ENCODE peak calls at places on chromosomes 7 and 10, in seven cellular contexts. One of them, this sample, is unnamed. For H3K4me1, the result is how much of the 10 kb centered on the place peaks cover.

GRCh38 chr7:18361756-18362155 is 133.8 kb upstream of the HDAC9 start:
- DNase-seq in A673: peak
- DNase-seq in fibroblast of lung: peak
- DNase-seq in IMR-90: no peak
- DNase-seq in HepG2: no peak
- DNase-seq in A549: no peak
- DNase-seq in PC-9: no peak
- DNase-seq in this sample: peak

GRCh38 chr7:149690688-149691446 is 82.5 kb downstream of the ZNF467 start:
- DNase-seq in A673: peak
- DNase-seq in A549: peak
- DNase-seq in fibroblast of lung: peak
- DNase-seq in IMR-90: peak
- DNase-seq in HepG2: peak
- DNase-seq in PC-9: peak
- DNase-seq in this sample: peak

GRCh38 chr10:102616071-102616770 is 28.1 kb upstream of the TRIM8 start:
- DNase-seq in A673: no peak
- DNase-seq in PC-9: no peak
- DNase-seq in A549: no peak
- DNase-seq in fibroblast of lung: peak
- DNase-seq in IMR-90: no peak
- DNase-seq in HepG2: no peak
- DNase-seq in this sample: no peak

GRCh38 chr10:404991-405390 is 269.7 kb downstream of the ZMYND11 start:
- DNase-seq in A673: no peak
- DNase-seq in fibroblast of lung: no peak
- DNase-seq in IMR-90: peak
- DNase-seq in PC-9: no peak
- DNase-seq in HepG2: no peak
- DNase-seq in A549: no peak
- DNase-seq in this sample: no peak

GRCh38 chr10:89213191-89213808 is 6.2 kb upstream of the CH25H start:
- DNase-seq in HepG2: peak
- DNase-seq in A549: peak
- DNase-seq in PC-9: no peak
- DNase-seq in fibroblast of lung: peak
- DNase-seq in A673: peak
- DNase-seq in IMR-90: peak
- DNase-seq in this sample: no peak

GRCh38 chr7:128836729-128837348 is 6.6 kb downstream of the FLNC start:
- DNase-seq in PC-9: no peak
- DNase-seq in fibroblast of lung: no peak
- DNase-seq in A673: no peak
- DNase-seq in IMR-90: no peak
- DNase-seq in HepG2: no peak
- DNase-seq in A549: no peak
- DNase-seq in this sample: no peak

GRCh38 chr7:139181404-139181803 is 49.6 kb upstream of the UBN2 start:
- DNase-seq in fibroblast of lung: no peak
- DNase-seq in HepG2: no peak
- DNase-seq in A549: no peak
- DNase-seq in PC-9: no peak
- DNase-seq in A673: peak
- DNase-seq in IMR-90: peak
- DNase-seq in this sample: no peak

GRCh38 chr10:73991846-73992245 is 6.1 kb upstream of the VCL start:
- DNase-seq in PC-9: no peak
- DNase-seq in A549: no peak
- DNase-seq in A673: no peak
- DNase-seq in fibroblast of lung: no peak
- DNase-seq in IMR-90: no peak
- DNase-seq in HepG2: no peak
- DNase-seq in this sample: no peak

GRCh38 chr7:44286182-44286617 is 39.2 kb downstream of the CAMK2B start:
- DNase-seq in A549: no peak
- DNase-seq in A673: no peak
- DNase-seq in fibroblast of lung: no peak
- DNase-seq in PC-9: no peak
- DNase-seq in HepG2: no peak
- DNase-seq in IMR-90: no peak
- DNase-seq in this sample: peak

GRCh38 chr7:127907638-127908040 is 123.6 kb downstream of the LRRC4 start:
- DNase-seq in fibroblast of lung: peak
- DNase-seq in A549: no peak
- DNase-seq in A673: no peak
- DNase-seq in HepG2: peak
- DNase-seq in IMR-90: peak
- DNase-seq in PC-9: no peak
- DNase-seq in this sample: no peak

GRCh38 chr7:81457858-81458522 is 311.9 kb downstream of the HGF start:
- DNase-seq in A549: peak
- DNase-seq in fibroblast of lung: peak
- DNase-seq in PC-9: peak
- DNase-seq in HepG2: no peak
- DNase-seq in A673: peak
- DNase-seq in IMR-90: peak
- DNase-seq in this sample: no peak

GRCh38 chr7:102833343-102833742 is 79.5 kb upstream of the LRRC17 start:
- DNase-seq in A673: no peak
- DNase-seq in A549: no peak
- DNase-seq in PC-9: no peak
- DNase-seq in fibroblast of lung: no peak
- DNase-seq in HepG2: no peak
- DNase-seq in IMR-90: no peak
- DNase-seq in this sample: no peak

GRCh38 chr7:47379629-47380324 is 202.1 kb downstream of the TNS3 start:
- DNase-seq in HepG2: no peak
- DNase-seq in PC-9: no peak
- DNase-seq in IMR-90: peak
- DNase-seq in A549: no peak
- DNase-seq in fibroblast of lung: peak
- DNase-seq in A673: no peak
- DNase-seq in this sample: peak

GRCh38 chr7:38978474-38978873 is 765 bp downstream of the POU6F2 start:
- DNase-seq in fibroblast of lung: no peak
- DNase-seq in PC-9: no peak
- DNase-seq in IMR-90: no peak
- DNase-seq in A673: no peak
- DNase-seq in HepG2: no peak
- DNase-seq in A549: no peak
- DNase-seq in this sample: no peak

GRCh38 chr10:107865691-107866090 is 701.2 kb upstream of the SORCS1 start:
- DNase-seq in IMR-90: no peak
- DNase-seq in fibroblast of lung: no peak
- DNase-seq in A673: peak
- DNase-seq in A549: no peak
- DNase-seq in HepG2: no peak
- DNase-seq in PC-9: no peak
- DNase-seq in this sample: no peak

GRCh38 chr10:71211053-71211452 is 1.3 kb upstream of the UNC5B start:
- DNase-seq in PC-9: no peak
- DNase-seq in fibroblast of lung: no peak
- DNase-seq in IMR-90: no peak
- DNase-seq in A673: no peak
- DNase-seq in A549: no peak
- DNase-seq in HepG2: no peak
- DNase-seq in this sample: no peak

GRCh38 chr7:19079066-19079465 is 38.4 kb downstream of the TWIST1 start:
- DNase-seq in A549: no peak
- DNase-seq in HepG2: no peak
- DNase-seq in A673: no peak
- DNase-seq in PC-9: peak
- DNase-seq in IMR-90: peak
- DNase-seq in fibroblast of lung: peak
- DNase-seq in this sample: no peak

GRCh38 chr7:151342102-151342646 is 562 bp downstream of the NUB1 start:
- DNase-seq in A549: no peak
- DNase-seq in PC-9: no peak
- DNase-seq in fibroblast of lung: peak
- DNase-seq in IMR-90: no peak
- DNase-seq in A673: no peak
- DNase-seq in HepG2: no peak
- DNase-seq in this sample: no peak

GRCh38 chr10:31927597-31928530 is 767 bp downstream of the ARHGAP12 start:
- DNase-seq in PC-9: peak
- DNase-seq in fibroblast of lung: peak
- DNase-seq in HepG2: peak
- DNase-seq in A549: peak
- DNase-seq in IMR-90: peak
- DNase-seq in A673: peak
- DNase-seq in this sample: peak

GRCh38 chr10:86648706-86649426 is 5.5 kb upstream of the OPN4 start:
- DNase-seq in A549: peak
- DNase-seq in A673: peak
- DNase-seq in fibroblast of lung: peak
- DNase-seq in IMR-90: peak
- DNase-seq in HepG2: no peak
- DNase-seq in PC-9: peak
- DNase-seq in this sample: peak

GRCh38 chr7:129784783-129785456 is 167.8 kb downstream of the UBE2H start:
- DNase-seq in IMR-90: no peak
- DNase-seq in PC-9: peak
- DNase-seq in HepG2: no peak
- DNase-seq in A549: no peak
- DNase-seq in fibroblast of lung: no peak
- DNase-seq in A673: no peak
- DNase-seq in this sample: no peak

GRCh38 chr7:135178364-135178763 is 7.9 kb upstream of the CYREN start:
- DNase-seq in IMR-90: no peak
- DNase-seq in A673: no peak
- DNase-seq in A549: no peak
- DNase-seq in fibroblast of lung: no peak
- DNase-seq in HepG2: no peak
- DNase-seq in PC-9: peak
- DNase-seq in this sample: no peak

GRCh38 chr7:130063036-130063435 is 7.3 kb upstream of the KLHDC10 start:
- DNase-seq in IMR-90: peak
- DNase-seq in PC-9: no peak
- DNase-seq in HepG2: peak
- DNase-seq in fibroblast of lung: peak
- DNase-seq in A549: no peak
- DNase-seq in A673: peak
- DNase-seq in this sample: no peak

GRCh38 chr10:132170561-132171361 is 16.0 kb upstream of the DPYSL4 start:
- DNase-seq in PC-9: no peak
- DNase-seq in HepG2: no peak
- DNase-seq in IMR-90: no peak
- DNase-seq in A549: no peak
- DNase-seq in A673: no peak
- DNase-seq in fibroblast of lung: no peak
- DNase-seq in this sample: no peak

GRCh38 chr10:61943699-61944444 is 42.4 kb downstream of the ARID5B start:
- DNase-seq in HepG2: no peak
- DNase-seq in IMR-90: peak
- DNase-seq in A549: no peak
- DNase-seq in fibroblast of lung: peak
- DNase-seq in PC-9: peak
- DNase-seq in A673: peak
- DNase-seq in this sample: no peak
- H3K27ac ChIP-seq in HepG2: no peak
- H3K27ac ChIP-seq in IMR-90: peak
- H3K27ac ChIP-seq in A549: no peak
- H3K27ac ChIP-seq in fibroblast of lung: peak
- H3K27ac ChIP-seq in PC-9: peak
- H3K27ac ChIP-seq in A673: peak
- H3K27ac ChIP-seq in this sample: peak

GRCh38 chr7:50409856-50410468 is 40.2 kb downstream of the FIGNL1 start:
- DNase-seq in HepG2: no peak
- DNase-seq in fibroblast of lung: no peak
- DNase-seq in A549: no peak
- DNase-seq in IMR-90: no peak
- DNase-seq in A673: no peak
- DNase-seq in PC-9: no peak
- DNase-seq in this sample: no peak
- H3K4me1 ChIP-seq in HepG2: under half
- H3K4me1 ChIP-seq in fibroblast of lung: under half
- H3K4me1 ChIP-seq in A549: under half
- H3K4me1 ChIP-seq in IMR-90: under half
- H3K4me1 ChIP-seq in A673: under half
- H3K4me1 ChIP-seq in PC-9: under half
- H3K4me1 ChIP-seq in this sample: under half

DNA sequence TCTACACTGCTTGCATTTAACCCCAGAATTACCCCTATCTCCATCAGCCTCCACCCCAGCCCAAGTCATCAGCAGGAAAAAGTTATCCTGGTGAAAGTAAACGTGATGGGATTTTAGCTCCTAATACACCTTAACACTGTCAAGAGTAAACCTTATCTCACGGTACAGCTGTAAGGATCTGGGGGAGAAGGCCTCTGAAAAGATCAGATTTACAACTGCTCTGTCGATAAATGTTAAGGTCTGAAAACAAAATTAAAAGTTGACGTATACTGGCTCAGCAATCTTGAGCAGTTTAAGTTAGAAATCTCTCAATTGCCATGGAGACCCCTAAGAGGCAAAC is 6.2 kb downstream of the SKAP2 start:
- DNase-seq in A549: no peak
- DNase-seq in A673: no peak
- DNase-seq in IMR-90: peak
- DNase-seq in fibroblast of lung: no peak
- DNase-seq in PC-9: no peak
- DNase-seq in HepG2: no peak
- DNase-seq in this sample: no peak
- H3K4me3 ChIP-seq in A549: no peak
- H3K4me3 ChIP-seq in A673: no peak
- H3K4me3 ChIP-seq in IMR-90: peak
- H3K4me3 ChIP-seq in fibroblast of lung: peak
- H3K4me3 ChIP-seq in PC-9: no peak
- H3K4me3 ChIP-seq in HepG2: peak
- H3K4me3 ChIP-seq in this sample: peak

GRCh38 chr7:74317146-74317782 is 28.1 kb downstream of the CLIP2 start:
- DNase-seq in PC-9: no peak
- DNase-seq in HepG2: no peak
- DNase-seq in fibroblast of lung: no peak
- DNase-seq in IMR-90: no peak
- DNase-seq in A673: no peak
- DNase-seq in A549: no peak
- DNase-seq in this sample: no peak
- H3K27ac ChIP-seq in PC-9: no peak
- H3K27ac ChIP-seq in HepG2: no peak
- H3K27ac ChIP-seq in fibroblast of lung: no peak
- H3K27ac ChIP-seq in IMR-90: no peak
- H3K27ac ChIP-seq in A673: no peak
- H3K27ac ChIP-seq in A549: no peak
- H3K27ac ChIP-seq in this sample: no peak

This sample was measured in tibial nerve.